ENCODE peak calls at places on chromosomes 5 and 9, in five cellular contexts. E is neural progenitor cell, L is astrocyte, C is GM23338, V is A549. H is an unnamed sample.

GRCh38 chr9:17695482-17695881 is 116.6 kb downstream of the SH3GL2 start:
- DNase-seq in E (no peak), L (no peak), C (no peak), V (no peak), H (no peak)

GRCh38 chr5:43691893-43692292 is 88.9 kb downstream of the NNT start:
- DNase-seq in E (no peak), L (no peak), C (no peak), V (no peak), H (peak; percentile 27)

GRCh38 chr9:99419099-99419498 is 197.0 kb downstream of the SEC61B start:
- DNase-seq in E (no peak), L (no peak), C (no peak), V (no peak), H (no peak)

GRCh38 chr5:89584339-89584956 is 701.5 kb upstream of the MEF2C start:
- DNase-seq in E (no peak), L (peak; percentile 87), C (no peak), V (no peak), H (peak; percentile 78)

GRCh38 chr5:10703676-10704075 is 57.4 kb downstream of the DAP start:
- DNase-seq in E (no peak), L (no peak), C (no peak), V (no peak), H (no peak)

GRCh38 chr5:133233616-133234015 is 181.8 kb downstream of the HSPA4 start:
- DNase-seq in E (no peak), L (no peak), C (no peak), V (no peak), H (no peak)

GRCh38 chr9:115880221-115880620 is 273.4 kb upstream of the PAPPA start:
- DNase-seq in E (no peak), L (no peak), C (no peak), V (no peak), H (no peak)

GRCh38 chr5:178468196-178468685 is 122.0 kb downstream of the COL23A1 start:
- DNase-seq in E (no peak), L (no peak), C (no peak), V (no peak), H (no peak)

GRCh38 chr9:96139592-96140251 is 162.3 kb downstream of the HSD17B3 start:
- DNase-seq in E (no peak), L (peak; percentile 84), C (no peak), V (no peak), H (peak; percentile 90)

GRCh38 chr9:93826905-93827544 is 128.1 kb downstream of the BARX1 start:
- DNase-seq in E (no peak), L (no peak), C (peak; percentile 33), V (no peak), H (peak; percentile 64)

GRCh38 chr5:15008476-15008875 is 136.9 kb upstream of the ANKH start:
- DNase-seq in E (no peak), L (peak; percentile 99), C (peak; percentile 63), V (peak; percentile 70), H (peak; percentile 93)

GRCh38 chr9:18384066-18384465 is 89.9 kb upstream of the ADAMTSL1 start:
- DNase-seq in E (no peak), L (no peak), C (no peak), V (no peak), H (no peak)

GRCh38 chr9:89408628-89409101 is 89.2 kb downstream of the SEMA4D start:
- DNase-seq in E (no peak), L (no peak), C (no peak), V (no peak), H (peak; percentile 81)

GRCh38 chr5:146793709-146794108 is 84.8 kb downstream of the PPP2R2B start:
- DNase-seq in E (no peak), L (no peak), C (no peak), V (no peak), H (no peak)

GRCh38 chr5:141513627-141514329 is 24.9 kb downstream of the PCDHGC5 start:
- DNase-seq in E (peak; percentile 93), L (peak; percentile 88), C (peak; percentile 91), V (no peak), H (peak; percentile 92)

GRCh38 chr9:124908098-124908497 is 32.8 kb downstream of the GOLGA1 start:
- DNase-seq in E (no peak), L (no peak), C (no peak), V (no peak), H (no peak)

GRCh38 chr9:108751301-108751824 is 104.4 kb downstream of the ACTL7B start:
- DNase-seq in E (no peak), L (no peak), C (no peak), V (no peak), H (no peak)

GRCh38 chr5:61999371-61999770 is 306.6 kb upstream of the KIF2A start:
- DNase-seq in E (no peak), L (no peak), C (no peak), V (no peak), H (no peak)

GRCh38 chr5:18202147-18202546 is 567.9 kb downstream of the TAF11L14 start:
- DNase-seq in E (no peak), L (no peak), C (no peak), V (no peak), H (no peak)

GRCh38 chr5:113296681-113297080 is 138.1 kb downstream of the TSSK1B start:
- DNase-seq in E (no peak), L (no peak), C (no peak), V (no peak), H (no peak)

GRCh38 chr5:37665889-37666288 is 174.0 kb downstream of the GDNF start:
- DNase-seq in E (no peak), L (peak; percentile 41), C (peak; percentile 27), V (no peak), H (no peak)

GRCh38 chr9:117412006-117412715 is 2.7 kb downstream of the ASTN2 start:
- DNase-seq in E (peak; percentile 21), L (no peak), C (peak; percentile 39), V (no peak), H (peak; percentile 75)

GRCh38 chr5:135739383-135739961 is 95.0 kb upstream of the SLC25A48 start:
- DNase-seq in E (no peak), L (peak; percentile 12), C (no peak), V (no peak), H (no peak)

GRCh38 chr9:102521097-102521755 is 473.9 kb upstream of the CYLC2 start:
- DNase-seq in E (no peak), L (no peak), C (no peak), V (no peak), H (no peak)

GRCh38 chr5:140327589-140327988 is 18.8 kb downstream of the HBEGF start:
- DNase-seq in E (peak; percentile 72), L (no peak), C (peak; percentile 61), V (no peak), H (peak; percentile 71)

GRCh38 chr9:122141671-122142070 is 17.9 kb downstream of the NDUFA8 start:
- DNase-seq in E (no peak), L (no peak), C (no peak), V (no peak), H (no peak)

GRCh38 chr9:122143296-122143695 is 16.3 kb downstream of the NDUFA8 start:
- DNase-seq in E (no peak), L (no peak), C (no peak), V (no peak), H (no peak)

GRCh38 chr9:122144006-122144405 is 15.6 kb downstream of the NDUFA8 start:
- DNase-seq in E (no peak), L (no peak), C (no peak), V (no peak), H (no peak)

GRCh38 chr9:122144836-122145235 is 14.7 kb downstream of the NDUFA8 start:
- DNase-seq in E (no peak), L (no peak), C (peak; percentile 17), V (no peak), H (no peak)

GRCh38 chr9:122145462-122145861 is 14.1 kb downstream of the NDUFA8 start:
- DNase-seq in E (no peak), L (no peak), C (no peak), V (no peak), H (no peak)
- H3K4me1 ChIP-seq in E (no peaks in the 10 kb centered on the region), L (no peaks in the 10 kb centered on the region), C (no peaks in the 10 kb centered on the region), V (no peaks in the 10 kb centered on the region), H (no peaks in the 10 kb centered on the region)

GRCh38 chr9:132989414-132989996 is 11.0 kb downstream of the GFI1B start:
- DNase-seq in E (no peak), L (no peak), C (no peak), V (no peak), H (peak; percentile 68)
- H3K27ac ChIP-seq in E (no peak overlapping the region), L (no peak overlapping the region), C (no peak overlapping the region), V (no peak overlapping the region), H (no peak overlapping the region)

GRCh38 chr5:128081111-128081865 is 2.3 kb upstream of the SLC12A2 start:
- DNase-seq in E (peak; percentile 6), L (no peak), C (no peak), V (peak; percentile 42), H (peak; percentile 48)

GRCh38 chr5:128074947-128075346 is 8.6 kb upstream of the SLC12A2 start:
- DNase-seq in E (no peak), L (no peak), C (no peak), V (no peak), H (no peak)

GRCh38 chr5:128074171-128074570 is 9.4 kb upstream of the SLC12A2 start:
- DNase-seq in E (no peak), L (no peak), C (no peak), V (no peak), H (no peak)

GRCh38 chr5:128082551-128083032 is 974 bp upstream of the SLC12A2 start:
- DNase-seq in E (no peak), L (no peak), C (no peak), V (peak; percentile 47), H (no peak)

GRCh38 chr5:128077526-128077925 is 6.0 kb upstream of the SLC12A2 start:
- DNase-seq in E (no peak), L (no peak), C (no peak), V (no peak), H (no peak)
- H3K4me2 ChIP-seq in E (no peak overlapping the region), L (no peak overlapping the region), C (no peak overlapping the region), V (no peak overlapping the region), H (no peak overlapping the region)

GRCh38 chr5:176550275-176550831 is 1.2 kb downstream of the CDHR2 start:
- DNase-seq in E (no peak), L (no peak), C (no peak), V (no peak), H (peak; percentile 62)
- H3K4me1 ChIP-seq in E (peaks cover 5% of the 10 kb centered on the region), L (no peaks in the 10 kb centered on the region), C (no peaks in the 10 kb centered on the region), V (peaks cover 41% of the 10 kb centered on the region), H (no peaks in the 10 kb centered on the region)

GRCh38 chr5:74636149-74636548 is 4.4 kb downstream of the ENC1 start:
- DNase-seq in E (no peak), L (no peak), C (no peak), V (no peak), H (no peak)
- H3K27ac ChIP-seq in E (no peak overlapping the region), L (no peak overlapping the region), C (no peak overlapping the region), V (no peak overlapping the region), H (no peak overlapping the region)

DNA sequence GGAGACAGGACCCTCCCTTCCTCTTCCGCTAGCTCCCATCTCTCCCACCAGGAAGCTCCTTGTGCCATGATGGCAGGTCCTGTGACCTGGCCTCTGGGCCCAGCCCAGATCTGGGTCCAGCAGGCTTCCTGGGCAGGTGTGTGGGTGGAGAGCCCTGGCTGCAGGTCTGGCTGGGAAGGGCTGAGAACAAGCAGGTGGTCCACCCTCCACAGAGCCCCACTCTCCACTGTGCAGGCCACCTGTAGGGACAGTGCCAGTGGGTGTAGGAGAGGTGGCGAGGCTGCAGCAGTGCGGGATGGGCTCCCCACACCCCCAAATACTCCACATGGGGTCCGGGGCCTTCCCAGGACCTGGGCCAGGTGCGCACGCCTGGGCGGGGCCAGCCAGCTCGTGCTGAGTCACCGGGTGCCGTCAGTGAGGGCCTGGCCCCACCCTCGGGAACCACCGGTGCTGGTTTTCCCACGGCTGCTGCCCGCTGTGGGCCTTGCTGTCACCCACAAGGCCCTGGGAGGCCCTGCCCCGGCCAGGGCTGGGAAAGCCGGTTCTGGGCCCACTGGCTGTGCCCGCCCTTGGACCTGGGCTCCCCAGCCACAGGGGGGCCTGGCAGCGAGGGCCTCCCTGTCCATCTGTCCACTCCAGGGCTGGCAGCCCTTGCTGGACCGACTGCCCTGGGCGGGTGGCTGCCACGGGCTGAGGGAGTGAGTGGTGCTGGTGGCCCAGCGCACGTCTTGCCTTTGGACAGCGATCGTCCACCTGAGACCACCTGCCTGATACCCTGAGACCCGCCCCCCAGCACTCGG is 9.3 kb upstream of the NRARP start:
- DNase-seq in E (peak; percentile 1), L (peak; percentile 30), C (no peak), V (no peak), H (peak; percentile 93)
- H3K4me2 ChIP-seq in E (no peak overlapping the region), L (no peak overlapping the region), C (no peak overlapping the region), V (no peak overlapping the region), H (no peak overlapping the region)